ENCODE peak calls at places on chromosomes 6 and 20, in eight cellular contexts. Z is fibroblast of mammary gland, K is progenitor cell of endocrine pancreas, U is IMR-90, D is omental fat pad, N is GM06990, A is cardiac muscle cell, C is Panc1. J is an unnamed sample.
A peak's percentile ranks its signal among the peaks of the same experiment; 100 is the strongest.

GRCh38 chr6:74879970-74880369 is 325.9 kb downstream of the COL12A1 start:
- DNase-seq in D (no peak), Z (peak; percentile 16), K (no peak), U (peak; percentile 22), A (no peak), N (no peak), C (no peak), J (no peak)

GRCh38 chr6:51489133-51489532 is 598.3 kb downstream of the PKHD1 start:
- DNase-seq in D (no peak), Z (no peak), C (no peak), N (no peak), U (no peak), K (no peak), A (no peak), J (no peak)

GRCh38 chr6:100664274-100665040 is 199.7 kb upstream of the SIM1 start:
- DNase-seq in Z (peak; percentile 63), U (peak; percentile 57), N (peak; percentile 3), A (peak; percentile 61), D (no peak), C (no peak), K (no peak), J (no peak)

GRCh38 chr20:45104786-45105185 is 3.9 kb upstream of the KCNS1 start:
- DNase-seq in D (no peak), N (no peak), Z (peak; percentile 79), K (no peak), U (peak; percentile 76), A (peak; percentile 89), C (no peak), J (no peak)

GRCh38 chr6:20126789-20127653 is 85.2 kb downstream of the MBOAT1 start:
- DNase-seq in A (peak; percentile 68), Z (peak; percentile 50), D (peak; percentile 48), C (peak; percentile 42), U (peak; percentile 44), N (peak; percentile 18), K (peak; percentile 64), J (peak; percentile 48)

GRCh38 chr20:57902478-57902877 is 192.7 kb upstream of the PMEPA1 start:
- DNase-seq in U (peak; percentile 16), C (no peak), D (no peak), N (no peak), K (no peak), Z (peak; percentile 28), A (peak; percentile 41), J (no peak)

GRCh38 chr6:143125896-143126573 is 65.3 kb downstream of the AIG1 start:
- DNase-seq in D (no peak), C (no peak), U (no peak), Z (no peak), N (no peak), A (no peak), K (no peak), J (no peak)

GRCh38 chr6:43669922-43670622 is 17.5 kb downstream of the MRPS18A start:
- DNase-seq in A (peak; percentile 65), K (no peak), D (no peak), U (no peak), C (no peak), Z (peak; percentile 34), N (no peak), J (no peak)

GRCh38 chr6:116118608-116119007 is 7.3 kb downstream of the COL10A1 start:
- DNase-seq in A (no peak), K (no peak), N (no peak), U (peak; percentile 13), D (no peak), Z (peak; percentile 56), C (no peak), J (no peak)

GRCh38 chr20:33093074-33093473 is 13.6 kb downstream of the BPIFB4 start:
- DNase-seq in C (no peak), Z (no peak), K (no peak), U (no peak), A (no peak), D (no peak), N (no peak), J (no peak)

GRCh38 chr20:32526561-32526960 is 58.6 kb downstream of the NOL4L start:
- DNase-seq in D (no peak), K (no peak), N (no peak), Z (no peak), U (no peak), C (no peak), A (no peak), J (no peak)

GRCh38 chr6:155654474-155654873 is 198.8 kb upstream of the NOX3 start:
- DNase-seq in U (no peak), A (no peak), Z (no peak), D (no peak), K (no peak), C (no peak), N (no peak), J (no peak)

GRCh38 chr6:138031850-138032249 is 75.4 kb downstream of the PERP start:
- DNase-seq in N (no peak), K (no peak), Z (no peak), D (no peak), A (no peak), U (no peak), C (no peak), J (no peak)

GRCh38 chr20:58711266-58712051 is 18.9 kb downstream of the NPEPL1 start:
- DNase-seq in K (no peak), C (no peak), U (no peak), Z (no peak), N (no peak), D (no peak), A (no peak), J (peak; percentile 36)

GRCh38 chr6:151239603-151240035 is at the start of gene AKAP12:
- DNase-seq in Z (peak; percentile 68), K (peak; percentile 15), C (no peak), U (peak; percentile 45), N (peak; percentile 3), D (no peak), A (peak; percentile 71), J (peak; percentile 59)

GRCh38 chr20:16051968-16052367 is 521.3 kb downstream of the KIF16B start:
- DNase-seq in C (no peak), K (no peak), Z (no peak), N (no peak), D (no peak), A (no peak), U (no peak), J (no peak)

GRCh38 chr6:45426251-45426650 is 48.5 kb upstream of the SUPT3H start:
- DNase-seq in U (no peak), D (no peak), A (no peak), C (no peak), N (no peak), K (no peak), Z (no peak), J (no peak)

GRCh38 chr20:24662756-24663399 is 193.4 kb downstream of the SYNDIG1 start:
- DNase-seq in U (peak; percentile 48), A (peak; percentile 14), C (no peak), Z (peak; percentile 54), D (no peak), N (no peak), K (no peak), J (no peak)

GRCh38 chr6:157200611-157201010 is 122.7 kb downstream of the TMEM242 start:
- DNase-seq in Z (no peak), D (no peak), U (no peak), A (no peak), C (no peak), N (no peak), K (no peak), J (no peak)
- TF ChIP-seq CTCF in Z (no peak), D (no peak), U (no peak), A (no peak), C (no peak), N (no peak), K (no peak), J (no peak)

GRCh38 chr20:41357424-41358163 is 9.0 kb downstream of the EMILIN3 start:
- DNase-seq in A (no peak), N (no peak), Z (no peak), C (no peak), K (no peak), U (no peak), D (no peak), J (no peak)
- TF ChIP-seq CTCF in A (no peak), N (peak; percentile 25), Z (no peak), C (no peak), K (peak; percentile 11), U (no peak), D (no peak), J (no peak)

DNA sequence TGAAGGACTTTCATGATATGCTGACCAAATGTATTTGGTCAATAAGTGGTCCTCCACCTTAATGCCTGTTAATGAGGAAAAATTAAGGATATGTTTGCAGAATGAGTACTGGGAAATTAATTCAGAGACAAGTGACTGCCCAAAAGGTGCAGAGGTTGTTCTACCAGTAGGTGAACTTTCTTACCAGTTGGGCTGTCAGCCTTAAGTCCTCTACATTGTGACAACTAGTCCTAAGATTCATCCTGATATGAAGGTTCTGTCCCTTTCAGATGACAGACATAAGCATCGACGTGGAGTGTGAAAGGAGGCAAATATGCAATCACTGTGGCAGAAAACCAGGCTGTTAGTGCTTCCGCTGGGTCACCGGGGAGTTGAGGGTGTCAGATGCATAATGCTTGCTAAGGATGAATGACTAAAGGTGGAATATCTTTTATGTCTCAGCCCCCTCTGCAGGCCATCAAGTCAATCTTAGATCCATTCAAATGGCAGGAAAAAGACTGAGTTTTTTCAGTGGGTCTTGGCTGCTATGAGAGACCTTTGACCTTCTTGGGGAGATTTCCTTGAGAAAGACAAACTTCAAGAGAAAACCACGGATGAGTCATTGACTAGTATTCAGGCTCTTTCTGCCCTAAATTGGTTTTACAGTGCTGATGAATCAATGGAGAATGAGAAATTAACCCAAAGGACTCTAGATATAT is 226.0 kb downstream of the TPBG start:
- DNase-seq in K (no peak), U (peak; percentile 64), A (peak; percentile 62), D (no peak), N (peak; percentile 46), Z (peak; percentile 98), C (no peak), J (no peak)
- TF ChIP-seq CTCF in K (peak; percentile 28), U (peak; percentile 37), A (peak; percentile 17), D (no peak), N (peak; percentile 44), Z (peak; percentile 40), C (peak; percentile 39), J (no peak)

GRCh38 chr6:89310929-89311328 is 4.2 kb downstream of the GABRR2 start:
- DNase-seq in A (no peak), U (no peak), C (no peak), K (no peak), Z (peak; percentile 28), D (no peak), N (no peak), J (no peak)

GRCh38 chr6:89308525-89309400 is 6.3 kb downstream of the GABRR2 start:
- DNase-seq in A (no peak), D (no peak), Z (no peak), C (no peak), U (no peak), N (no peak), K (no peak), J (no peak)

GRCh38 chr6:89313006-89313405 is 2.1 kb downstream of the GABRR2 start:
- DNase-seq in N (no peak), K (no peak), Z (peak; percentile 91), C (no peak), A (peak; percentile 83), U (peak; percentile 92), D (no peak), J (no peak)

GRCh38 chr6:89311853-89312531 is 3.1 kb downstream of the GABRR2 start:
- DNase-seq in Z (peak; percentile 64), U (peak; percentile 54), N (no peak), A (peak; percentile 81), D (peak; percentile 48), C (no peak), K (peak; percentile 44), J (no peak)

DNA sequence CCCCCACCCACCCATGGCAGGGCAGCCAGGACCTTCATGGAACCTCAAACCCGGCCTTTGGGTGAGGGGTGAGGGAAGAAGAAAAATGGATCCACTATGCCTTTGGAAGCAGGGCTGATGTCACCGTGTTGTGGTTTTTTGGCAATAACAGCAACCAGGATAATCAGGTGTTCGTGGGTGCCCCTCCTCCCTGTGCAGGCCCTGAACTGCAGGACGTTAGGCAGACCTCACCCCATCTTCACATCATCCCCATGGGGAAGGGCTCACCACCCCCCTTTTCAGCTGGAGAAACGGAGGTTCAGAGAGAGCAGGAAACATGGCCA is 3.6 kb downstream of the GABRR2 start:
- DNase-seq in D (no peak), K (no peak), C (no peak), U (no peak), Z (no peak), N (no peak), A (no peak), J (no peak)
- TF ChIP-seq CTCF in D (no peak), K (no peak), C (no peak), U (no peak), Z (no peak), N (no peak), A (no peak), J (no peak)

J was measured in mesothelial cell of epicardium.